ENCODE peak calls at places on chromosomes 7 and 10, in six cellular contexts. One of them, this sample, is unnamed.

GRCh38 chr7:147639037-147639436 is 951.5 kb upstream of the C7orf33 start:
- DNase-seq in nephron progenitor cell: no peak
- DNase-seq in CD8-positive, alpha-beta T cell: no peak
- DNase-seq in upper lobe of right lung: no peak
- DNase-seq in fibroblast of lung: no peak
- DNase-seq in esophagus squamous epithelium: no peak
- DNase-seq in this sample: no peak

GRCh38 chr10:82572686-82573226 is 697.8 kb downstream of the NRG3 start:
- DNase-seq in nephron progenitor cell: no peak
- DNase-seq in CD8-positive, alpha-beta T cell: no peak
- DNase-seq in upper lobe of right lung: no peak
- DNase-seq in fibroblast of lung: no peak
- DNase-seq in esophagus squamous epithelium: no peak
- DNase-seq in this sample: no peak

GRCh38 chr10:63593576-63593975 is 72.4 kb downstream of the REEP3 start:
- DNase-seq in nephron progenitor cell: no peak
- DNase-seq in CD8-positive, alpha-beta T cell: no peak
- DNase-seq in upper lobe of right lung: no peak
- DNase-seq in fibroblast of lung: no peak
- DNase-seq in esophagus squamous epithelium: no peak
- DNase-seq in this sample: no peak

GRCh38 chr7:138247568-138248328 is 171.5 kb downstream of the AKR1D1 start:
- DNase-seq in nephron progenitor cell: no peak
- DNase-seq in CD8-positive, alpha-beta T cell: no peak
- DNase-seq in upper lobe of right lung: no peak
- DNase-seq in fibroblast of lung: no peak
- DNase-seq in esophagus squamous epithelium: no peak
- DNase-seq in this sample: no peak

GRCh38 chr10:88542522-88542921 is 40.6 kb downstream of the RNLS start:
- DNase-seq in nephron progenitor cell: no peak
- DNase-seq in CD8-positive, alpha-beta T cell: no peak
- DNase-seq in upper lobe of right lung: no peak
- DNase-seq in fibroblast of lung: no peak
- DNase-seq in esophagus squamous epithelium: no peak
- DNase-seq in this sample: no peak

GRCh38 chr10:50362547-50363125 is 111.3 kb upstream of the ASAH2 start:
- DNase-seq in nephron progenitor cell: no peak
- DNase-seq in CD8-positive, alpha-beta T cell: no peak
- DNase-seq in upper lobe of right lung: no peak
- DNase-seq in fibroblast of lung: no peak
- DNase-seq in esophagus squamous epithelium: no peak
- DNase-seq in this sample: no peak

GRCh38 chr7:80018941-80019808 is 115.5 kb upstream of the GNAI1 start:
- DNase-seq in nephron progenitor cell: peak; percentile 68
- DNase-seq in CD8-positive, alpha-beta T cell: no peak
- DNase-seq in upper lobe of right lung: no peak
- DNase-seq in fibroblast of lung: peak; percentile 66
- DNase-seq in esophagus squamous epithelium: no peak
- DNase-seq in this sample: peak; percentile 33

GRCh38 chr7:74569501-74570075 is 87.9 kb upstream of the GTF2I start:
- DNase-seq in nephron progenitor cell: no peak
- DNase-seq in CD8-positive, alpha-beta T cell: no peak
- DNase-seq in upper lobe of right lung: no peak
- DNase-seq in fibroblast of lung: no peak
- DNase-seq in esophagus squamous epithelium: no peak
- DNase-seq in this sample: no peak

GRCh38 chr10:99709480-99710229 is 22.3 kb downstream of the COX15 start:
- DNase-seq in nephron progenitor cell: no peak
- DNase-seq in CD8-positive, alpha-beta T cell: no peak
- DNase-seq in upper lobe of right lung: no peak
- DNase-seq in fibroblast of lung: peak; percentile 42
- DNase-seq in esophagus squamous epithelium: no peak
- DNase-seq in this sample: no peak

GRCh38 chr7:149226840-149227494 is 12.5 kb upstream of the ZNF212 start:
- DNase-seq in nephron progenitor cell: no peak
- DNase-seq in CD8-positive, alpha-beta T cell: no peak
- DNase-seq in upper lobe of right lung: no peak
- DNase-seq in fibroblast of lung: peak; percentile 25
- DNase-seq in esophagus squamous epithelium: no peak
- DNase-seq in this sample: no peak

GRCh38 chr10:67224553-67224952 is 298.7 kb downstream of the LRRTM3 start:
- DNase-seq in nephron progenitor cell: no peak
- DNase-seq in CD8-positive, alpha-beta T cell: no peak
- DNase-seq in upper lobe of right lung: no peak
- DNase-seq in fibroblast of lung: no peak
- DNase-seq in esophagus squamous epithelium: no peak
- DNase-seq in this sample: no peak

GRCh38 chr10:87864497-87865059 is 1.2 kb downstream of the PTEN start:
- DNase-seq in nephron progenitor cell: no peak
- DNase-seq in CD8-positive, alpha-beta T cell: no peak
- DNase-seq in upper lobe of right lung: no peak
- DNase-seq in fibroblast of lung: no peak
- DNase-seq in esophagus squamous epithelium: no peak
- DNase-seq in this sample: no peak

GRCh38 chr10:45416603-45417002 is 42.6 kb downstream of the ALOX5 start:
- DNase-seq in nephron progenitor cell: no peak
- DNase-seq in CD8-positive, alpha-beta T cell: no peak
- DNase-seq in upper lobe of right lung: no peak
- DNase-seq in fibroblast of lung: no peak
- DNase-seq in esophagus squamous epithelium: no peak
- DNase-seq in this sample: no peak

GRCh38 chr10:119104653-119105024 is 726 bp downstream of the DENND10 start:
- DNase-seq in nephron progenitor cell: no peak
- DNase-seq in CD8-positive, alpha-beta T cell: no peak
- DNase-seq in upper lobe of right lung: peak; percentile 71
- DNase-seq in fibroblast of lung: peak; percentile 18
- DNase-seq in esophagus squamous epithelium: no peak
- DNase-seq in this sample: no peak

GRCh38 chr10:72593963-72594362 is 31.9 kb downstream of the MICU1 start:
- DNase-seq in nephron progenitor cell: no peak
- DNase-seq in CD8-positive, alpha-beta T cell: no peak
- DNase-seq in upper lobe of right lung: no peak
- DNase-seq in fibroblast of lung: no peak
- DNase-seq in esophagus squamous epithelium: no peak
- DNase-seq in this sample: no peak

GRCh38 chr7:29812185-29812876 is 6.0 kb downstream of the WIPF3 start:
- DNase-seq in nephron progenitor cell: no peak
- DNase-seq in CD8-positive, alpha-beta T cell: no peak
- DNase-seq in upper lobe of right lung: no peak
- DNase-seq in fibroblast of lung: peak; percentile 83
- DNase-seq in esophagus squamous epithelium: no peak
- DNase-seq in this sample: no peak

GRCh38 chr10:5442056-5442989 is 30.0 kb downstream of the NET1 start:
- DNase-seq in nephron progenitor cell: peak; percentile 21
- DNase-seq in CD8-positive, alpha-beta T cell: no peak
- DNase-seq in upper lobe of right lung: no peak
- DNase-seq in fibroblast of lung: peak; percentile 70
- DNase-seq in esophagus squamous epithelium: no peak
- DNase-seq in this sample: peak; percentile 49

GRCh38 chr7:133668296-133669060 is 415.6 kb downstream of the EXOC4 start:
- DNase-seq in nephron progenitor cell: no peak
- DNase-seq in CD8-positive, alpha-beta T cell: no peak
- DNase-seq in upper lobe of right lung: no peak
- DNase-seq in fibroblast of lung: peak; percentile 39
- DNase-seq in esophagus squamous epithelium: no peak
- DNase-seq in this sample: no peak

GRCh38 chr10:13890617-13891541 is 304.1 kb downstream of the PRPF18 start:
- DNase-seq in nephron progenitor cell: peak; percentile 19
- DNase-seq in CD8-positive, alpha-beta T cell: no peak
- DNase-seq in upper lobe of right lung: peak; percentile 73
- DNase-seq in fibroblast of lung: peak; percentile 63
- DNase-seq in esophagus squamous epithelium: no peak
- DNase-seq in this sample: no peak

GRCh38 chr7:155799514-155799913 is 12.7 kb downstream of the SHH start:
- DNase-seq in nephron progenitor cell: no peak
- DNase-seq in CD8-positive, alpha-beta T cell: no peak
- DNase-seq in upper lobe of right lung: no peak
- DNase-seq in fibroblast of lung: peak; percentile 36
- DNase-seq in esophagus squamous epithelium: no peak
- DNase-seq in this sample: no peak

GRCh38 chr7:154862153-154862791 is 140.7 kb downstream of the PAXIP1 start:
- DNase-seq in nephron progenitor cell: no peak
- DNase-seq in CD8-positive, alpha-beta T cell: no peak
- DNase-seq in upper lobe of right lung: no peak
- DNase-seq in fibroblast of lung: no peak
- DNase-seq in esophagus squamous epithelium: no peak
- DNase-seq in this sample: no peak

GRCh38 chr10:130018253-130018652 is 54.2 kb upstream of the EBF3 start:
- DNase-seq in nephron progenitor cell: no peak
- DNase-seq in CD8-positive, alpha-beta T cell: no peak
- DNase-seq in upper lobe of right lung: no peak
- DNase-seq in fibroblast of lung: no peak
- DNase-seq in esophagus squamous epithelium: no peak
- DNase-seq in this sample: no peak

GRCh38 chr10:108363566-108363965 is 1199.1 kb upstream of the SORCS1 start:
- DNase-seq in nephron progenitor cell: no peak
- DNase-seq in CD8-positive, alpha-beta T cell: no peak
- DNase-seq in upper lobe of right lung: no peak
- DNase-seq in fibroblast of lung: no peak
- DNase-seq in esophagus squamous epithelium: no peak
- DNase-seq in this sample: no peak

GRCh38 chr10:108362306-108362705 is 1197.8 kb upstream of the SORCS1 start:
- DNase-seq in nephron progenitor cell: no peak
- DNase-seq in CD8-positive, alpha-beta T cell: no peak
- DNase-seq in upper lobe of right lung: no peak
- DNase-seq in fibroblast of lung: no peak
- DNase-seq in esophagus squamous epithelium: no peak
- DNase-seq in this sample: no peak

GRCh38 chr10:108362956-108363355 is 1198.5 kb upstream of the SORCS1 start:
- DNase-seq in nephron progenitor cell: no peak
- DNase-seq in CD8-positive, alpha-beta T cell: no peak
- DNase-seq in upper lobe of right lung: no peak
- DNase-seq in fibroblast of lung: no peak
- DNase-seq in esophagus squamous epithelium: no peak
- DNase-seq in this sample: no peak

GRCh38 chr10:108360187-108360586 is 1195.7 kb upstream of the SORCS1 start:
- DNase-seq in nephron progenitor cell: no peak
- DNase-seq in CD8-positive, alpha-beta T cell: no peak
- DNase-seq in upper lobe of right lung: no peak
- DNase-seq in fibroblast of lung: no peak
- DNase-seq in esophagus squamous epithelium: no peak
- DNase-seq in this sample: no peak

GRCh38 chr10:108358912-108359311 is 1194.4 kb upstream of the SORCS1 start:
- DNase-seq in nephron progenitor cell: no peak
- DNase-seq in CD8-positive, alpha-beta T cell: no peak
- DNase-seq in upper lobe of right lung: no peak
- DNase-seq in fibroblast of lung: peak; percentile 76
- DNase-seq in esophagus squamous epithelium: no peak
- DNase-seq in this sample: peak; percentile 10
- TF ChIP-seq CTCF in nephron progenitor cell: no peak
- TF ChIP-seq CTCF in CD8-positive, alpha-beta T cell: no peak
- TF ChIP-seq CTCF in upper lobe of right lung: no peak
- TF ChIP-seq CTCF in fibroblast of lung: no peak
- TF ChIP-seq CTCF in esophagus squamous epithelium: no peak
- TF ChIP-seq CTCF in this sample: no peak

GRCh38 chr7:36473454-36474282 is 84.0 kb downstream of the ANLN start:
- DNase-seq in nephron progenitor cell: peak; percentile 77
- DNase-seq in CD8-positive, alpha-beta T cell: no peak
- DNase-seq in upper lobe of right lung: no peak
- DNase-seq in fibroblast of lung: peak; percentile 15
- DNase-seq in esophagus squamous epithelium: no peak
- DNase-seq in this sample: peak; percentile 89
- TF ChIP-seq CTCF in nephron progenitor cell: peak; percentile 75
- TF ChIP-seq CTCF in CD8-positive, alpha-beta T cell: no peak
- TF ChIP-seq CTCF in upper lobe of right lung: peak; percentile 40
- TF ChIP-seq CTCF in fibroblast of lung: peak; percentile 37
- TF ChIP-seq CTCF in esophagus squamous epithelium: no peak
- TF ChIP-seq CTCF in this sample: peak; percentile 88

GRCh38 chr10:75568721-75569120 is 137.3 kb downstream of the LRMDA start:
- DNase-seq in nephron progenitor cell: no peak
- DNase-seq in CD8-positive, alpha-beta T cell: no peak
- DNase-seq in upper lobe of right lung: no peak
- DNase-seq in fibroblast of lung: no peak
- DNase-seq in esophagus squamous epithelium: no peak
- DNase-seq in this sample: no peak

GRCh38 chr10:75569506-75569905 is 138.1 kb downstream of the LRMDA start:
- DNase-seq in nephron progenitor cell: no peak
- DNase-seq in CD8-positive, alpha-beta T cell: no peak
- DNase-seq in upper lobe of right lung: no peak
- DNase-seq in fibroblast of lung: no peak
- DNase-seq in esophagus squamous epithelium: no peak
- DNase-seq in this sample: no peak

DNA sequence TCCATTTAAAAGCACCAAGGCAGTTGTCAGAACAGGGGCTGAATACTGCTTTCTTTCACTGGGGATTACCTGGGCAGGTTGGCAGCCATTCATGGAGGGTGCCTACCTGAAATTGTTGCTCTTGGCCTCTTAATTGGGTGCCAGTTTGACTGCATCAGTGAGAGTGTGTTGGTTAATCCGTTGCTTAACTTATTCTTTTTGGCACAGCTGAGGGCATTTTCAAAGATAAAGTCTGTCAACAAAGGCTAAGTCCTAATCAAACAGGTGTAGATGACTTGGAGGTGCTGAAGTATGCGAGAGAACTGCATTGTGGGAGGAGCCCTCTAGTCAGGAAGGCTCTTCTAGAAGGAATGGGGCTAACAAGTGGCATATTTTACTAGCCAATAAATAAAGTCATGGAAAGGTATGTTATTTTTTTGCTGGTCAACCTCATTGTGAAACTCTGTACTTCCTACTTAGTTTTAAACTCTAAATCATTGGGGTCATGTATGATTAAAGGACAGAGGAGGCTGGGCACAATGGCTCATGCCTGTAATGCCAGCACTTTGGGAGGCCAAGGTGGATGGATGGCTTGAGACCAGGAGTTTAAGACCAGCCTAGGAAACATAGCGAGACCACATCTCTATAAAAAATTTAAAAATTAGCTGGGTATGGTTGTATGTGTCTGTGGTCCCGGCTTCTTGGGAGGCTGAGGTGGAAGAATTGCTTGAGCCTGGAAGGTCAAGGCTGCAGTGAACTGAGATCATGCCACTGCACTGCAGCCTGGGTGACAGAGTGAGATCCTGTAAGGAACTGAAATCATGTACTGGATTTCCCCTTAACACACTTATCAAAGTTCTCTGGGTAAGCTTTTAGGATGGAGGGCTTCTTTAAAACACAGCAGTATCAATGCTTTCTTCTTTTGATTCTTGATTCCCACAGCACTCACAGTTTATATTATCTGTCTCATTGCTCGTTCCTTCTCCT is 134.1 kb downstream of the LRMDA start:
- DNase-seq in nephron progenitor cell: no peak
- DNase-seq in CD8-positive, alpha-beta T cell: no peak
- DNase-seq in upper lobe of right lung: no peak
- DNase-seq in fibroblast of lung: no peak
- DNase-seq in esophagus squamous epithelium: no peak
- DNase-seq in this sample: no peak
- TF ChIP-seq CTCF in nephron progenitor cell: no peak
- TF ChIP-seq CTCF in CD8-positive, alpha-beta T cell: no peak
- TF ChIP-seq CTCF in upper lobe of right lung: no peak
- TF ChIP-seq CTCF in fibroblast of lung: no peak
- TF ChIP-seq CTCF in esophagus squamous epithelium: no peak
- TF ChIP-seq CTCF in this sample: no peak

DNA sequence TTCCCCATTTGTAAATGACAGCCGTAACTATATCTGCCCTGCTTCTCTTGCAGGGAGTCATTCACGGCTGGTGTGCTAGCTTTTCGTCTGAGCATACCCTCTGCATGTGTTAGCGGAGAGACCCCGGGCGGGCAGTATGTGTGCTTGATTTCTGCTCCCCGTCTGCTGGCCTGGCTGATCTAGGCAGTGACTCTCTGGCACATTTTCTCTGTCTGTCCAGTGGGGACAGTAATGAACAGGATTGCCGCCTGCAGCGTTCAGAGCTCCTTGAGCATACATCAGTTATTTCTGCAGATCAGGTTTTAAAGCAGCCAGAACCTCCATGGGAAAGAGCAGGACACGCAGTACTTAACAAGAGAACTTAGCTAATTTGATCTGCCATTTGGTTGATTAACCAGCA is 242.5 kb downstream of the CELF2 start:
- DNase-seq in nephron progenitor cell: peak; percentile 19
- DNase-seq in CD8-positive, alpha-beta T cell: no peak
- DNase-seq in upper lobe of right lung: no peak
- DNase-seq in fibroblast of lung: no peak
- DNase-seq in esophagus squamous epithelium: no peak
- DNase-seq in this sample: no peak
- TF ChIP-seq CTCF in nephron progenitor cell: no peak
- TF ChIP-seq CTCF in CD8-positive, alpha-beta T cell: no peak
- TF ChIP-seq CTCF in upper lobe of right lung: no peak
- TF ChIP-seq CTCF in fibroblast of lung: no peak
- TF ChIP-seq CTCF in esophagus squamous epithelium: no peak
- TF ChIP-seq CTCF in this sample: no peak